ENCODE peak calls at places on chromosome 6, in five cellular contexts. F is neural progenitor cell, E is IMR-90, U is astrocyte, Y is mesendoderm. M is an unnamed sample. For H3K4me1, the result is how much of the 10 kb centered on the place peaks cover.

GRCh38 chr6:3296113-3296512 is 37.4 kb downstream of the PSMG4 start:
- DNase-seq in F (no peak), E (no peak), U (no peak), Y (no peak), M (no peak)

GRCh38 chr6:143283887-143284640 is 166.4 kb downstream of the ADAT2 start:
- DNase-seq in F (no peak), E (peak), U (peak), Y (no peak), M (peak)

GRCh38 chr6:169807699-169808607 is 56.5 kb downstream of the ERMARD start:
- DNase-seq in F (no peak), E (no peak), U (no peak), Y (no peak), M (no peak)

GRCh38 chr6:47098570-47098993 is 56.5 kb upstream of the ADGRF1 start:
- DNase-seq in F (no peak), E (peak), U (no peak), Y (no peak), M (no peak)

GRCh38 chr6:88483424-88483823 is 317.3 kb upstream of the CNR1 start:
- DNase-seq in F (peak), E (no peak), U (no peak), Y (no peak), M (no peak)

GRCh38 chr6:158793432-158793831 is 25.7 kb downstream of the EZR start:
- DNase-seq in F (peak), E (peak), U (no peak), Y (peak), M (peak)

GRCh38 chr6:117908246-117909107 is 1.4 kb downstream of the SLC35F1 start:
- DNase-seq in F (peak), E (no peak), U (no peak), Y (peak), M (peak)

GRCh38 chr6:103122766-103123601 is 1729.5 kb downstream of the GRIK2 start:
- DNase-seq in F (peak), E (peak), U (peak), Y (peak), M (peak)

GRCh38 chr6:130134594-130134993 is 88.2 kb downstream of the SAMD3 start:
- DNase-seq in F (no peak), E (peak), U (no peak), Y (no peak), M (no peak)

GRCh38 chr6:73704798-73705197 is 8.8 kb downstream of the CD109 start:
- DNase-seq in F (no peak), E (no peak), U (no peak), Y (no peak), M (peak)

GRCh38 chr6:52337633-52338290 is 24.2 kb upstream of the PAQR8 start:
- DNase-seq in F (no peak), E (no peak), U (no peak), Y (no peak), M (no peak)

GRCh38 chr6:39218868-39219567 is 10.3 kb downstream of the KCNK5 start:
- DNase-seq in F (no peak), E (no peak), U (no peak), Y (no peak), M (peak)

GRCh38 chr6:157020398-157021266 is 243.5 kb downstream of the ARID1B start:
- DNase-seq in F (peak), E (peak), U (peak), Y (peak), M (peak)

GRCh38 chr6:170232186-170233002 is 58.5 kb downstream of the DLL1 start:
- DNase-seq in F (no peak), E (peak), U (peak), Y (no peak), M (peak)

GRCh38 chr6:149701699-149702098 is 16.2 kb downstream of the LATS1 start:
- DNase-seq in F (no peak), E (peak), U (peak), Y (peak), M (peak)

GRCh38 chr6:12440981-12441380 is 150.8 kb downstream of the EDN1 start:
- DNase-seq in F (peak), E (peak), U (no peak), Y (no peak), M (peak)

GRCh38 chr6:147053311-147053921 is 150.8 kb upstream of the STXBP5 start:
- DNase-seq in F (peak), E (no peak), U (no peak), Y (peak), M (no peak)

GRCh38 chr6:127290391-127290963 is 23.8 kb downstream of the RNF146 start:
- DNase-seq in F (no peak), E (no peak), U (no peak), Y (no peak), M (no peak)

GRCh38 chr6:46325561-46326525 is 155.1 kb upstream of the ENPP5 start:
- DNase-seq in F (peak), E (peak), U (peak), Y (peak), M (peak)

GRCh38 chr6:168919455-168920179 is 334.0 kb downstream of the THBS2 start:
- DNase-seq in F (no peak), E (no peak), U (no peak), Y (no peak), M (no peak)

GRCh38 chr6:138572200-138572875 is 73.0 kb upstream of the NHSL1 start:
- DNase-seq in F (peak), E (peak), U (peak), Y (peak), M (peak)

GRCh38 chr6:132405143-132405915 is 4.1 kb upstream of the MOXD1 start:
- DNase-seq in F (no peak), E (peak), U (peak), Y (no peak), M (peak)
- H3K9ac ChIP-seq in F (no peak), E (no peak), U (no peak), Y (no peak), M (peak)

GRCh38 chr6:154228521-154228905 is 128.1 kb downstream of the IPCEF1 start:
- DNase-seq in F (no peak), E (no peak), U (no peak), Y (no peak), M (no peak)
- H3K4me1 ChIP-seq in F (under half), E (under half), U (under half), Y (under half), M (under half)

GRCh38 chr6:32075781-32076494 is 33.2 kb downstream of the TNXB start:
- DNase-seq in F (no peak), E (no peak), U (no peak), Y (no peak), M (peak)
- H3K9ac ChIP-seq in F (no peak), E (no peak), U (peak), Y (no peak), M (peak)

GRCh38 chr6:150891886-150892485 is 26.5 kb downstream of the MTHFD1L start:
- DNase-seq in F (peak), E (peak), U (peak), Y (peak), M (peak)
- H3K4me1 ChIP-seq in F (under half), E (under half), U (under half), Y (under half), M (under half)

M was measured in GM23248.